ENCODE peak calls at places on chromosomes 3 and 15, in seven cellular contexts. N is adrenal gland; R is tibial nerve; H is CD8-positive, alpha-beta T cell; A is CD8-positive, alpha-beta memory T cell; Q is right lobe of liver; K is fibroblast of lung. D is an unnamed sample.

GRCh38 chr3:49600781-49601180 is 46.5 kb downstream of the BSN start:
- DNase-seq in K (no peak), H (no peak), Q (no peak), A (no peak), R (no peak), N (no peak), D (no peak)

GRCh38 chr3:78872195-78872594 is 895.6 kb downstream of the ROBO1 start:
- DNase-seq in N (no peak), Q (peak; percentile 22), A (no peak), R (no peak), H (no peak), K (no peak), D (no peak)

GRCh38 chr3:109863701-109864100 is 526.4 kb upstream of the DPPA4 start:
- DNase-seq in H (no peak), R (no peak), Q (no peak), N (no peak), K (no peak), A (no peak), D (no peak)

GRCh38 chr15:98609144-98609852 is 39.0 kb upstream of the IGF1R start:
- DNase-seq in N (no peak), A (no peak), R (no peak), Q (no peak), K (peak; percentile 32), H (no peak), D (no peak)

GRCh38 chr15:42804739-42805138 is 67.8 kb upstream of the CDAN1 start:
- DNase-seq in Q (no peak), K (no peak), H (no peak), R (no peak), A (no peak), N (no peak), D (no peak)

GRCh38 chr3:150495563-150496168 is 50.6 kb downstream of the SERP1 start:
- DNase-seq in Q (no peak), R (no peak), K (peak; percentile 76), H (no peak), A (peak; percentile 23), N (no peak), D (peak; percentile 56)

GRCh38 chr3:46646700-46647099 is 34.4 kb downstream of the FAM240A start:
- DNase-seq in A (no peak), N (peak; percentile 40), K (peak; percentile 65), Q (no peak), H (no peak), R (no peak), D (no peak)

GRCh38 chr3:135970500-135971116 is 5.1 kb downstream of the PPP2R3A start:
- DNase-seq in R (no peak), N (no peak), H (no peak), K (no peak), A (no peak), Q (no peak), D (no peak)

GRCh38 chr3:53236112-53236841 is 19.5 kb downstream of the TKT start:
- DNase-seq in A (no peak), R (peak; percentile 37), Q (peak; percentile 88), H (no peak), N (peak; percentile 81), K (peak; percentile 89), D (no peak)

GRCh38 chr3:63228087-63228486 is 50.0 kb upstream of the SYNPR start:
- DNase-seq in H (no peak), Q (no peak), K (no peak), A (no peak), R (no peak), N (no peak), D (no peak)

GRCh38 chr15:73965730-73966103 is 26.4 kb downstream of the STOML1 start:
- DNase-seq in R (no peak), Q (no peak), A (no peak), H (no peak), N (no peak), K (peak; percentile 66), D (peak; percentile 54)

GRCh38 chr15:69300129-69300588 is 1.4 kb downstream of the PAQR5 start:
- DNase-seq in H (no peak), K (no peak), R (no peak), N (no peak), A (no peak), Q (no peak), D (no peak)

GRCh38 chr3:141426404-141427034 is 58.2 kb downstream of the ZBTB38 start:
- DNase-seq in N (peak; percentile 85), H (no peak), R (peak; percentile 65), K (peak; percentile 66), Q (peak; percentile 84), A (no peak), D (no peak)

GRCh38 chr3:153855772-153856171 is 265.4 kb upstream of the ARHGEF26 start:
- DNase-seq in K (no peak), A (no peak), R (no peak), H (no peak), Q (no peak), N (no peak), D (no peak)

GRCh38 chr3:129162729-129163579 is 2.1 kb upstream of the ISY1 start:
- DNase-seq in R (no peak), K (peak; percentile 16), H (no peak), A (no peak), N (no peak), Q (no peak), D (no peak)

GRCh38 chr3:189167027-189167766 is 4.6 kb upstream of the TPRG1 start:
- DNase-seq in R (no peak), K (no peak), N (no peak), Q (no peak), H (no peak), A (no peak), D (no peak)

GRCh38 chr15:86743283-86743903 is 663.7 kb downstream of the AGBL1 start:
- DNase-seq in Q (peak; percentile 21), R (no peak), A (peak; percentile 18), N (no peak), K (no peak), H (peak; percentile 75), D (peak; percentile 6)

GRCh38 chr3:9862391-9863235 is 17.4 kb downstream of the CIDEC start:
- DNase-seq in K (peak; percentile 59), N (peak; percentile 54), R (peak; percentile 28), Q (peak; percentile 79), H (no peak), A (no peak), D (no peak)

GRCh38 chr3:182323126-182323727 is 470.1 kb upstream of the ATP11B start:
- DNase-seq in A (no peak), Q (no peak), K (no peak), H (no peak), N (no peak), R (no peak), D (no peak)

GRCh38 chr15:101579766-101580165 is 72.4 kb downstream of the TM2D3 start:
- DNase-seq in N (no peak), R (no peak), Q (no peak), A (no peak), K (no peak), H (no peak), D (no peak)

GRCh38 chr3:130700541-130700940 is 46.1 kb downstream of the PIK3R4 start:
- DNase-seq in H (no peak), R (no peak), K (peak; percentile 46), N (no peak), A (no peak), Q (no peak), D (no peak)
- H3K36me3 ChIP-seq in H (peaks cover 13% of the 10 kb centered on the region), R (no peaks in the 10 kb centered on the region), K (peaks cover 2% of the 10 kb centered on the region), N (peaks cover 19% of the 10 kb centered on the region), A (peaks cover 13% of the 10 kb centered on the region), Q (no peaks in the 10 kb centered on the region), D (peaks cover 44% of the 10 kb centered on the region)

DNA sequence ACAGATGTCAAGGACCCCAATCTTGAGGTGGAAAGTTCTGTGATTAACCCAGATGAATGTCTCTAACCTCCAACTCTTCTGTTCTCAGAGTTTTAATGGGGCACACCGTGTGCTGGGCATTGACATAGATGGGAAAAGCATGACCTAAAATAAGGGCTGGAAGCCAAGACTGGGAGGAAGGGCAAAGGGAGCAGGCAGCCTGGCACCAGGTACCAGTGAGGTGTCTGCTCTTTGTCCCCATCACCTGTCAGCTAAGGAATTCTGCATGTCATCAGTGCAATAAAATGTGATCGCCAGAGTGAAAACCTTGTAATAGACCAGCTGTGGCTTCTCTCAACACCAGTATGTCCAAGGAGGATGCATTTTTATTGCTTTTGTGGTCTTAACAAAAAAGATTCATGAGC is 143.5 kb upstream of the TPM1 start:
- DNase-seq in K (no peak), N (no peak), A (no peak), Q (peak; percentile 65), H (no peak), R (no peak), D (no peak)
- H3K4me1 ChIP-seq in K (peaks cover 25% of the 10 kb centered on the region), N (peaks cover 11% of the 10 kb centered on the region), A (no peaks in the 10 kb centered on the region), Q (peaks cover 19% of the 10 kb centered on the region), H (no peaks in the 10 kb centered on the region), R (peaks cover 41% of the 10 kb centered on the region), D (no peaks in the 10 kb centered on the region)

GRCh38 chr3:13651057-13651400 is 102.1 kb downstream of the FBLN2 start:
- DNase-seq in K (no peak), H (no peak), A (no peak), Q (no peak), R (no peak), N (no peak), D (no peak)

GRCh38 chr3:13651775-13652428 is 103.0 kb downstream of the FBLN2 start:
- DNase-seq in H (no peak), K (no peak), Q (no peak), N (no peak), A (no peak), R (no peak), D (no peak)

GRCh38 chr3:13648744-13649096 is 99.8 kb downstream of the FBLN2 start:
- DNase-seq in Q (no peak), N (no peak), H (no peak), R (no peak), A (no peak), K (no peak), D (no peak)

GRCh38 chr3:13648060-13648743 is 99.3 kb downstream of the FBLN2 start:
- DNase-seq in Q (peak; percentile 77), H (peak; percentile 88), N (peak; percentile 77), R (peak; percentile 80), K (peak; percentile 79), A (peak; percentile 61), D (peak; percentile 80)

GRCh38 chr3:13650210-13651056 is 101.5 kb downstream of the FBLN2 start:
- DNase-seq in N (peak; percentile 81), K (peak; percentile 60), A (peak; percentile 74), H (peak; percentile 88), Q (peak; percentile 79), R (peak; percentile 62), D (peak; percentile 85)
- H3K27me3 ChIP-seq in N (peaks cover 17% of the 10 kb centered on the region), K (no peaks in the 10 kb centered on the region), A (peaks cover 12% of the 10 kb centered on the region), H (no peaks in the 10 kb centered on the region), Q (peaks cover 5% of the 10 kb centered on the region), R (no peaks in the 10 kb centered on the region), D (no peaks in the 10 kb centered on the region)

GRCh38 chr15:30788595-30788994 is 115.1 kb upstream of the FAN1 start:
- DNase-seq in N (no peak), Q (no peak), K (no peak), H (no peak), R (no peak), A (no peak), D (no peak)

GRCh38 chr15:30791776-30792175 is 111.9 kb upstream of the FAN1 start:
- DNase-seq in N (no peak), Q (no peak), R (no peak), K (no peak), H (no peak), A (no peak), D (no peak)

GRCh38 chr15:30794388-30794787 is 109.3 kb upstream of the FAN1 start:
- DNase-seq in R (no peak), K (no peak), H (no peak), Q (no peak), N (no peak), A (no peak), D (no peak)

DNA sequence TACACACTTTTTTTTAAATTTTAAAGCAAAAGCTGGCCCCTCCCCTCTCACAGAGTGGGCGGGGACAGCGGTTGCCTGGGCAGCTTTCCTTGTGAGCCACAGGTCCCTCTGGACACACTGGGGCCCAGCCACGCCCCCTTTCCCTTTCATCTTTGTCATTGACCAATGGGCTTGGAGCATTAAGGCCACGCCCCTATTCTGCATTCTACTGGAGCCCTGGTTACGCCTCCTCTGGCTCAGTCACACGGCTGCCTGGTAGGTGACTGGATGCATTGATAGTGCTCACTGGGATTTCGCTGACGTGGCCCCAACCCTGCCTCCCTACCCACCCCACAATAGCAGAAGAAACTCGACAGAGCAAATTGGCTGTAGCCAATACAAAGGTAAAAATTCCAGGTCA is 112.5 kb upstream of the FAN1 start:
- DNase-seq in A (no peak), Q (no peak), R (no peak), K (no peak), H (no peak), N (no peak), D (no peak)
- H3K36me3 ChIP-seq in A (no peaks in the 10 kb centered on the region), Q (no peaks in the 10 kb centered on the region), R (no peaks in the 10 kb centered on the region), K (no peaks in the 10 kb centered on the region), H (no peaks in the 10 kb centered on the region), N (no peaks in the 10 kb centered on the region), D (no peaks in the 10 kb centered on the region)